ENCODE peak calls at places on chromosomes 7 and 10, in four cellular contexts. I, E, S and A are unnamed samples.
A peak's percentile ranks its signal among the peaks of the same experiment; 100 is the strongest.

GRCh38 chr10:118781536-118781935 is 26.8 kb upstream of the CACUL1 start:
- DNase-seq in S (no peak), I (no peak), E (no peak), A (no peak)

GRCh38 chr7:32670105-32670504 is 174.8 kb downstream of the AVL9 start:
- DNase-seq in E (peak; percentile 7), S (no peak), I (no peak), A (peak; percentile 46)

GRCh38 chr10:74008212-74008731 is 10.4 kb downstream of the VCL start:
- DNase-seq in I (peak; percentile 75), E (no peak), S (peak; percentile 76), A (peak; percentile 85)

GRCh38 chr7:77202544-77202976 is 2.9 kb upstream of the FGL2 start:
- DNase-seq in E (no peak), I (peak; percentile 83), S (no peak), A (no peak)

GRCh38 chr7:40700653-40701475 is 566.1 kb downstream of the SUGCT start:
- DNase-seq in S (peak; percentile 17), E (no peak), I (no peak), A (peak; percentile 53)

GRCh38 chr7:33012364-33012763 is 50.2 kb downstream of the NT5C3A start:
- DNase-seq in I (no peak), E (no peak), S (no peak), A (no peak)

GRCh38 chr7:925601-926000 is 28.9 kb downstream of the ADAP1 start:
- DNase-seq in E (no peak), I (no peak), S (no peak), A (no peak)

GRCh38 chr10:3210251-3210650 is 37.7 kb upstream of the PITRM1 start:
- DNase-seq in S (no peak), I (no peak), E (no peak), A (no peak)

GRCh38 chr7:88206235-88206634 is 13.6 kb downstream of the SRI start:
- DNase-seq in I (no peak), E (no peak), S (no peak), A (no peak)

GRCh38 chr10:16965740-16966447 is 148.7 kb upstream of the RSU1 start:
- DNase-seq in I (no peak), S (no peak), E (peak; percentile 45), A (peak; percentile 92)

GRCh38 chr10:127386606-127387327 is 162.3 kb upstream of the NPS start:
- DNase-seq in E (peak; percentile 22), I (no peak), S (no peak), A (no peak)

GRCh38 chr7:76220185-76221057 is 18.7 kb downstream of the SRRM3 start:
- DNase-seq in I (no peak), S (no peak), E (peak; percentile 81), A (peak; percentile 59)

DNA sequence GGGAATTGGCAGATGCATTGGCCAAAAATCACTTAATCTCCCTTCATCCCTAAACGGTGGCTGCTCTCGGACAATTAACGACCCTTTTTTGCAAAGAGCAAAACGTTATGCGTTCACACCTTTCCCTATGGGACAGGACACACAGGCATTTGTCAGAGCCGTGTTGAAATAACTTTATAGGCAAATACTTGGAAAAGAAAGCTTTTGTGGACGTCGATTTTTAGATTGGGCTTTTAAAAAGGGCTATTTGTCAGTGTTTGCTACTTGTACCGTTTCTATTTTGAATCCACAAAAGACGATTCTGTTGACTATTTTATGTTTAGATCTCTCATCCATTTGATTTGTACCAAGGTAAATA is 245.6 kb downstream of the SLC25A13 start:
- DNase-seq in S (no peak), E (no peak), I (no peak), A (no peak)
- H3K4me3 ChIP-seq in S (no peak overlapping the region), E (peak overlapping the region; percentile 73), I (peak overlapping the region; percentile 55), A (peak overlapping the region; percentile 76)

GRCh38 chr7:73770860-73771665 is 993 bp upstream of the CLDN3 start:
- DNase-seq in E (no peak), S (no peak), I (no peak), A (no peak)
- TF ChIP-seq EZH2phosphoT487 in E (no peak), S (no peak), I (no peak), A (no peak)

GRCh38 chr7:1934756-1935155 is 264.7 kb downstream of the ELFN1 start:
- DNase-seq in I (no peak), S (no peak), E (no peak), A (no peak)
- H4K20me1 ChIP-seq in I (no peaks in the 10 kb centered on the region), S (no peaks in the 10 kb centered on the region), E (no peaks in the 10 kb centered on the region), A (no peaks in the 10 kb centered on the region)

GRCh38 chr10:59088912-59089573 is 87.4 kb upstream of the PHYHIPL start:
- DNase-seq in S (no peak), E (no peak), I (no peak), A (no peak)
- H3K4me3 ChIP-seq in S (no peak overlapping the region), E (no peak overlapping the region), I (no peak overlapping the region), A (no peak overlapping the region)

GRCh38 chr7:152382244-152382643 is 53.6 kb downstream of the KMT2C start:
- DNase-seq in E (no peak), I (no peak), S (no peak), A (no peak)
- TF ChIP-seq EZH2phosphoT487 in E (no peak), I (no peak), S (no peak), A (no peak)

GRCh38 chr7:51189777-51190176 is 126.8 kb downstream of the COBL start:
- DNase-seq in E (no peak), S (no peak), I (no peak), A (no peak)
- H4K20me1 ChIP-seq in E (no peaks in the 10 kb centered on the region), S (no peaks in the 10 kb centered on the region), I (no peaks in the 10 kb centered on the region), A (no peaks in the 10 kb centered on the region)

GRCh38 chr10:96740579-96741281 is 20.4 kb upstream of the PIK3AP1 start:
- DNase-seq in S (peak; percentile 60), I (no peak), E (no peak), A (no peak)
- H3K4me3 ChIP-seq in S (no peak overlapping the region), I (no peak overlapping the region), E (no peak overlapping the region), A (no peak overlapping the region)

DNA sequence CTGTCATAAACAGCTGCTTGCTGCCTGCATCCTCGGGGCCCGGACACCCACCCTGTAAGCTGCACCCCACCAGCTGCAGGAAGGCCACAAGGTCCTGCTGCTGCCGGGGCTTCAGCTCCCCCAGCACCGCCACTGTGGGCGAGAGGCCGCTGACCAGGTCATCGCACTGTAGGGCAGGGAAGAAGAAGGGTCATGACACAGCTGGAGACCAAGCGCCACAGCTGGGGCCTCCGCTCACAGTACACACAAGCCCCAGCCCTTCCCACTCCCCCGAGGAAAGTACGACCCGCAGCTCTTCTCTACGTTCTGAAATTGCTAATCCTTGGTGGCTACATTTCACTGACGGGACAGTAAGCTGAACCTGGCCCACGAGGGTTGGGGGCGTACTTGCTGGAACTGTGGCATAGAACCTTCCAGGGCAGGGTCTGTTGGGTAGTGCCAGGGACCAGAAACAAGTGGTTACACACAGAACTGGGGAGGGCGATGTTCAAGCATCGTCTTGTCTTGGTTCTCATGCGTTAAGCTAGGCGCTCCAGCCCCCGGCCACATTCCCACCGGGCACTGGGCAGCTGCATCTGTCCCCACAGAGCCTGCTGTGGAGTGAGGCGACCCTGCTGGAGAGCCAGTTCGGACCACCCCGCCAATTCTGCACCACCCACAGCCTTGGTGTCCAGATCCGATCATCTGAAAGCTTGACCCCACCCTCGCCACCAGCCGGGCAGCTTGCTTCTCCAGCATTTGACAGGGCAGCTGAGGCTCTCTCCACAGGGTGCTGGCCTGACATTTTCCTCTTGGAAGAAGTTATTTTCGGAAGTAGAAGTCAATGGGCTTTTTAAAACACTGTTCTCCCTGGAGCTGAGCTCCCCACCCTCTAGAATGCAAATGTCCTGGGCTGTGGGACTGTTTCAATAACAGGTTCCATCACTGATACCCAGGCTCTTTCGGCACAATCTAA is 50.8 kb downstream of the GSDME start:
- DNase-seq in I (no peak), S (no peak), E (no peak), A (no peak)
- TF ChIP-seq EZH2phosphoT487 in I (no peak), S (no peak), E (no peak), A (no peak)

DNA sequence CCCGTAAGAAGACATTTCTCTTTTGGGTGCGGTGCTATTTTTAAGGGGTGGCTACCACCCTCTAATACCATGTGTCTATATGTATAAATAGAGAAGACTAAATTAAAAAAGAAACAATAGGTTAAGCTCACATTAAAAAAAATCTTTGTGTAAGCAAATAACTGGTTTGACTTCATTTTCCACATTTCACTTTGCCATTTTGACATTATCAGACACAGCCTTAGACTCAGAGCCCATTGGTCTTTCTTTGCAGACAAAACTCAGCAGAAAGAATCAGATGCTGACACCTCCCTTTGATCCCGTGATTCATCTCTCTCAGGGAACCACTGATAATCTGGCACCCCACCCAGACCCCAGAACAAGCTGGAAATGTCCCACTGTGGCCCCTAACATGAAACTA is 74.5 kb downstream of the EMX2 start:
- DNase-seq in E (no peak), I (no peak), S (no peak), A (no peak)
- H4K20me1 ChIP-seq in E (no peaks in the 10 kb centered on the region), I (no peaks in the 10 kb centered on the region), S (no peaks in the 10 kb centered on the region), A (no peaks in the 10 kb centered on the region)

GRCh38 chr10:103855424-103855823 is at the start of gene SH3PXD2A:
- DNase-seq in S (no peak), I (no peak), E (peak; percentile 83), A (peak; percentile 64)
- H3K4me3 ChIP-seq in S (no peak within 1 kb of the TSS), I (peak within 1 kb of the TSS; percentile 60), E (peak within 1 kb of the TSS; percentile 67), A (peak within 1 kb of the TSS; percentile 81)